ENCODE peak calls at places on chromosomes 16 and 17, in four cellular contexts. One of them, this sample, is unnamed.

GRCh38 chr17:63537991-63538692 is 12.1 kb upstream of the DCAF7 start:
- DNase-seq in choroid plexus epithelial cell: no peak
- DNase-seq in HEK293T: no peak
- DNase-seq in fibroblast of gingiva: no peak
- DNase-seq in this sample: no peak

GRCh38 chr16:67177743-67178699 is 5.7 kb downstream of the MATCAP1 start:
- DNase-seq in HEK293T: peak; percentile 59
- DNase-seq in fibroblast of gingiva: peak; percentile 54
- DNase-seq in choroid plexus epithelial cell: peak; percentile 73
- DNase-seq in this sample: peak; percentile 97

GRCh38 chr17:64507418-64507766 is 615 bp downstream of the CEP95 start:
- DNase-seq in HEK293T: peak; percentile 59
- DNase-seq in choroid plexus epithelial cell: peak; percentile 87
- DNase-seq in fibroblast of gingiva: peak; percentile 64
- DNase-seq in this sample: peak; percentile 64

GRCh38 chr17:35866356-35866950 is 2.2 kb downstream of the HEATR9 start:
- DNase-seq in choroid plexus epithelial cell: peak; percentile 45
- DNase-seq in HEK293T: no peak
- DNase-seq in fibroblast of gingiva: peak; percentile 7
- DNase-seq in this sample: no peak

GRCh38 chr16:51131619-51132018 is 19.5 kb downstream of the SALL1 start:
- DNase-seq in choroid plexus epithelial cell: no peak
- DNase-seq in fibroblast of gingiva: no peak
- DNase-seq in HEK293T: no peak
- DNase-seq in this sample: no peak

GRCh38 chr16:87954826-87955225 is 3.6 kb downstream of the BANP start:
- DNase-seq in choroid plexus epithelial cell: no peak
- DNase-seq in HEK293T: no peak
- DNase-seq in fibroblast of gingiva: no peak
- DNase-seq in this sample: no peak

GRCh38 chr17:35073991-35074627 is 10.6 kb upstream of the RFFL start:
- DNase-seq in choroid plexus epithelial cell: peak; percentile 38
- DNase-seq in fibroblast of gingiva: no peak
- DNase-seq in HEK293T: no peak
- DNase-seq in this sample: no peak

GRCh38 chr16:1542166-1542500 is 8.7 kb downstream of the TMEM204 start:
- DNase-seq in HEK293T: no peak
- DNase-seq in choroid plexus epithelial cell: no peak
- DNase-seq in fibroblast of gingiva: no peak
- DNase-seq in this sample: no peak

GRCh38 chr16:25126820-25127232 is 15.3 kb downstream of the LCMT1 start:
- DNase-seq in fibroblast of gingiva: peak; percentile 65
- DNase-seq in choroid plexus epithelial cell: peak; percentile 88
- DNase-seq in HEK293T: peak; percentile 41
- DNase-seq in this sample: peak; percentile 28